ENCODE peak calls at places on chromosome 4, in seven cellular contexts. Z is thoracic aorta, A is A549, T is cardiac muscle cell, U is fibroblast of pulmonary artery, C is mucosa of descending colon, X is lower lobe of right lung. E is an unnamed sample.

GRCh38 chr4:4787421-4787820 is 72.0 kb upstream of the MSX1 start:
- DNase-seq in A (no peak), C (no peak), X (no peak), U (no peak), T (no peak), Z (no peak), E (no peak)

GRCh38 chr4:6259886-6260285 is 9.8 kb upstream of the WFS1 start:
- DNase-seq in U (no peak), T (no peak), C (no peak), Z (no peak), A (no peak), X (peak), E (no peak)

GRCh38 chr4:41538887-41539498 is 1.0 kb downstream of the LIMCH1 start:
- DNase-seq in U (no peak), T (no peak), C (no peak), X (no peak), A (no peak), Z (no peak), E (no peak)

GRCh38 chr4:150789864-150790263 is 207.9 kb downstream of the MAB21L2 start:
- DNase-seq in T (no peak), X (no peak), C (no peak), U (no peak), Z (no peak), A (no peak), E (peak)

GRCh38 chr4:118769152-118769551 is 66.8 kb downstream of the SEC24D start:
- DNase-seq in T (no peak), C (no peak), Z (no peak), U (no peak), X (no peak), A (no peak), E (no peak)

GRCh38 chr4:143390764-143391163 is 54.1 kb downstream of the GAB1 start:
- DNase-seq in C (no peak), Z (no peak), A (no peak), X (no peak), T (no peak), U (no peak), E (no peak)

GRCh38 chr4:1029957-1030520 is 18.6 kb downstream of the FGFRL1 start:
- DNase-seq in Z (no peak), A (no peak), T (no peak), U (no peak), C (no peak), X (no peak), E (no peak)

GRCh38 chr4:115234405-115235093 is 121.1 kb upstream of the NDST4 start:
- DNase-seq in Z (no peak), C (no peak), X (no peak), T (peak), A (no peak), U (no peak), E (peak)

GRCh38 chr4:84994280-84994679 is 27.8 kb upstream of the WDFY3 start:
- DNase-seq in X (no peak), Z (no peak), C (no peak), U (peak), T (no peak), A (no peak), E (peak)

GRCh38 chr4:125187221-125187620 is 127.5 kb upstream of the FAT4 start:
- DNase-seq in C (no peak), A (no peak), U (peak), Z (no peak), T (no peak), X (no peak), E (peak)

GRCh38 chr4:102299708-102300107 is 45.6 kb downstream of the SLC39A8 start:
- DNase-seq in A (peak), Z (no peak), X (peak), C (peak), T (peak), U (peak), E (peak)

GRCh38 chr4:20252656-20253271 is 1.1 kb downstream of the SLIT2 start:
- DNase-seq in C (peak), A (no peak), T (peak), U (peak), Z (no peak), X (peak), E (peak)

GRCh38 chr4:108135549-108136209 is 33.1 kb downstream of the LEF1 start:
- DNase-seq in U (no peak), C (no peak), T (no peak), Z (no peak), X (no peak), A (no peak), E (no peak)

GRCh38 chr4:111792592-111792991 is 352.7 kb upstream of the FAM241A start:
- DNase-seq in T (peak), Z (no peak), X (no peak), C (no peak), U (no peak), A (no peak), E (no peak)

GRCh38 chr4:93396274-93396673 is 432.3 kb upstream of the ATOH1 start:
- DNase-seq in Z (no peak), A (no peak), X (no peak), C (no peak), U (peak), T (no peak), E (peak)

GRCh38 chr4:89803036-89803435 is 33.9 kb downstream of the SNCA start:
- DNase-seq in A (no peak), Z (no peak), C (no peak), X (no peak), U (no peak), T (no peak), E (no peak)

GRCh38 chr4:7541414-7541810 is 106.7 kb upstream of the PSAPL1 start:
- DNase-seq in C (no peak), T (no peak), Z (no peak), U (no peak), X (peak), A (no peak), E (no peak)

GRCh38 chr4:7539659-7540058 is 104.9 kb upstream of the PSAPL1 start:
- DNase-seq in T (no peak), Z (no peak), A (peak), X (no peak), U (no peak), C (no peak), E (no peak)

GRCh38 chr4:7540216-7540615 is 105.5 kb upstream of the PSAPL1 start:
- DNase-seq in X (no peak), U (no peak), Z (no peak), A (no peak), C (no peak), T (no peak), E (no peak)

GRCh38 chr4:7539186-7539585 is 104.5 kb upstream of the PSAPL1 start:
- DNase-seq in U (no peak), Z (no peak), T (no peak), X (no peak), C (no peak), A (no peak), E (no peak)

GRCh38 chr4:7540654-7541413 is 106.1 kb upstream of the PSAPL1 start:
- DNase-seq in X (peak), U (no peak), Z (no peak), T (no peak), A (no peak), C (no peak), E (no peak)
- H3K4me3 ChIP-seq in X (no peak), U (no peak), Z (no peak), T (no peak), A (no peak), C (no peak), E (no peak)

GRCh38 chr4:173834151-173834550 is 304.1 kb upstream of the HAND2 start:
- DNase-seq in U (peak), Z (no peak), T (no peak), X (no peak), C (no peak), A (peak), E (no peak)
- TF ChIP-seq CTCF in U (peak), Z (no peak), T (peak), X (no peak), C (no peak), A (no peak), E (no peak)

GRCh38 chr4:130563891-130564418 is 1468.0 kb downstream of the C4orf33 start:
- DNase-seq in U (no peak), X (no peak), T (no peak), C (no peak), Z (no peak), A (peak), E (no peak)
- H3K4me3 ChIP-seq in U (peak), X (peak), T (no peak), C (no peak), Z (peak), A (peak), E (peak)

GRCh38 chr4:151968643-151969042 is 207.8 kb upstream of the GATB start:
- DNase-seq in A (no peak), T (no peak), C (no peak), Z (no peak), X (no peak), U (no peak), E (no peak)
- TF ChIP-seq CTCF in A (no peak), T (no peak), C (no peak), Z (no peak), X (no peak), U (no peak), E (no peak)

E was measured in astrocyte of the spinal cord.